ENCODE peak calls at places on chromosomes 13 and 19, in ten cellular contexts. N, A, F, Q, H, U, Z, V, W and O are unnamed samples.

GRCh38 chr13:99736541-99736940 is 235.0 kb downstream of the ZIC5 start:
- DNase-seq in A (no peak), Q (no peak), N (no peak), H (no peak), F (no peak), W (no peak), V (no peak), Z (no peak), U (no peak), O (no peak)

GRCh38 chr19:40424637-40425449 is 949 bp downstream of the SERTAD1 start:
- DNase-seq in N (no peak), A (peak; percentile 54), V (no peak), W (no peak), Z (no peak), Q (no peak), U (no peak), F (peak; percentile 32), H (peak; percentile 11), O (no peak)

GRCh38 chr19:18514800-18515682 is 6.8 kb downstream of the ELL start:
- DNase-seq in V (no peak), H (peak; percentile 86), A (peak; percentile 75), F (peak; percentile 90), Q (peak; percentile 80), W (peak; percentile 51), Z (no peak), U (peak; percentile 86), N (peak; percentile 81), O (no peak)

GRCh38 chr19:49338691-49339363 is 3.6 kb downstream of the CD37 start:
- DNase-seq in H (peak; percentile 47), A (peak; percentile 55), V (no peak), U (peak; percentile 87), W (peak; percentile 75), N (peak; percentile 95), F (peak; percentile 52), Q (peak; percentile 97), Z (peak; percentile 85), O (peak; percentile 90)

GRCh38 chr19:7152568-7152967 is 83.1 kb downstream of the ZNF557 start:
- DNase-seq in N (no peak), V (no peak), A (peak; percentile 35), H (no peak), Q (no peak), F (no peak), Z (no peak), W (no peak), U (no peak), O (no peak)

GRCh38 chr13:113968463-113969310 is 5.2 kb downstream of the C13orf46 start:
- DNase-seq in H (no peak), U (peak; percentile 25), N (peak; percentile 48), A (no peak), W (peak; percentile 4), V (no peak), Z (no peak), Q (no peak), F (no peak), O (no peak)

GRCh38 chr13:44514278-44514677 is 61.9 kb downstream of the TSC22D1 start:
- DNase-seq in A (no peak), Q (no peak), H (no peak), V (no peak), N (no peak), F (no peak), W (no peak), U (no peak), Z (no peak), O (no peak)

GRCh38 chr19:18543814-18544475 is 572 bp upstream of the FKBP8 start:
- DNase-seq in W (no peak), Z (no peak), U (peak; percentile 80), Q (peak; percentile 73), F (peak; percentile 38), H (peak; percentile 62), V (peak; percentile 41), N (peak; percentile 72), A (peak; percentile 90), O (no peak)

GRCh38 chr19:43574424-43575155 is 737 bp downstream of the XRCC1 start:
- DNase-seq in V (no peak), A (peak; percentile 60), Z (no peak), W (no peak), N (no peak), Q (no peak), H (peak; percentile 22), U (no peak), F (peak; percentile 73), O (no peak)

DNA sequence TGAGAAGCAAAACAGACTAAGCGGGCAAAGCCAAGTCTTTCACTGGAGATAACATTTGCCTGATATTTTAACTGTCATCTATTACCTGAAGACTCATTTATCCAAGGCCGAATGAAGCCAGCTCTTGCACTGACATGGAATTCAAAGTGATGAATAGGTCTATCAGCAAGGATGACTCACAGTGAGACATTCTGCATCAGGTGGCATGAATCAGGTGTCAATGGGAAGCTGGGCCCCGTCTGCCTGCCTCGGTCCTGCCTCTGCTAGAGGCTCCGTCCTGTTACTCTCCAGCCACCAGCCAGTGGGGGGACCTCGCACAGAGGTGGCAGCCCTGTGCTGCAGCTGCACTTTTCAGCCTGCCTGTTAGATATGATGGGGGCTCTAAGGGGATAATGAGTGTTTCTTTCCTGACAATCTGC is 23.5 kb downstream of the STARD13 start:
- DNase-seq in N (no peak), Q (no peak), V (no peak), F (peak; percentile 22), Z (no peak), U (no peak), W (no peak), A (peak; percentile 49), H (no peak), O (no peak)
- H3K27ac ChIP-seq in N (peak overlapping the region; percentile 26), Q (peak overlapping the region; percentile 26), V (peak overlapping the region; percentile 68), F (no peak overlapping the region), Z (peak overlapping the region; percentile 14), U (no peak overlapping the region), W (peak overlapping the region; percentile 88), A (no peak overlapping the region), H (no peak overlapping the region), O (peak overlapping the region; percentile 21)

DNA sequence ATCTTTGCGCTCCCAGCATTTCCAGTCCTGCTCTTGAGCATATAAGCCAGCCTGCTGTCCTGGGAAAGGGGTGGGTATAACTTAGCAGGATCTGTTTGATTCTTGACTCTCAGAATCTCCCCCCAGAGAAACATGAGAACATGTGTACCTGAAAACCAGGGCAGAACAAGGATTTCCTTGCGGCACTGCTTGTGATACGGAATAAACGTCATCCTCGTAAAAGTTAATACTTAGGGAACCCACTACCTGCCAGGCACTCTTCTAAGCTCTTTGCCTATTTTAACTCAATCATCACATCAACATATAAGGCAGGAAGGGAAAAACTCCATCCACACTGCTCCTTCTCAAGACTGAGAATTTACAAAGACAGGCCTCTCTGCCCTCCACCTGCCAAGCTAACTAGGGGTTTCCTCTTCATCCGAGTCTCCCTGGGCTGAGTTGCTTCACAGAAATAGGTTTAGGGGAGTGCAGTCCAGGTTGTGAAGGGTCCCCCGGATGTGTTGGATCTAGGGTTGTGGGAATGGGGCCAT is 1.1 kb downstream of the ZNF653 start:
- DNase-seq in A (no peak), F (no peak), V (no peak), W (no peak), H (no peak), U (no peak), Z (no peak), Q (no peak), N (no peak), O (no peak)
- H3K27ac ChIP-seq in A (peak overlapping the region; percentile 35), F (peak overlapping the region; percentile 81), V (peak overlapping the region; percentile 83), W (peak overlapping the region; percentile 96), H (no peak overlapping the region), U (peak overlapping the region; percentile 98), Z (peak overlapping the region; percentile 99), Q (peak overlapping the region; percentile 80), N (peak overlapping the region; percentile 95), O (peak overlapping the region; percentile 97)

GRCh38 chr13:106796280-106797047 is 228.5 kb upstream of the ARGLU1 start:
- DNase-seq in Z (no peak), U (no peak), F (peak; percentile 16), W (no peak), N (no peak), V (no peak), Q (no peak), A (no peak), H (no peak), O (no peak)
- H3K27ac ChIP-seq in Z (no peak overlapping the region), U (no peak overlapping the region), F (no peak overlapping the region), W (no peak overlapping the region), N (no peak overlapping the region), V (no peak overlapping the region), Q (no peak overlapping the region), A (no peak overlapping the region), H (no peak overlapping the region), O (no peak overlapping the region)

DNA sequence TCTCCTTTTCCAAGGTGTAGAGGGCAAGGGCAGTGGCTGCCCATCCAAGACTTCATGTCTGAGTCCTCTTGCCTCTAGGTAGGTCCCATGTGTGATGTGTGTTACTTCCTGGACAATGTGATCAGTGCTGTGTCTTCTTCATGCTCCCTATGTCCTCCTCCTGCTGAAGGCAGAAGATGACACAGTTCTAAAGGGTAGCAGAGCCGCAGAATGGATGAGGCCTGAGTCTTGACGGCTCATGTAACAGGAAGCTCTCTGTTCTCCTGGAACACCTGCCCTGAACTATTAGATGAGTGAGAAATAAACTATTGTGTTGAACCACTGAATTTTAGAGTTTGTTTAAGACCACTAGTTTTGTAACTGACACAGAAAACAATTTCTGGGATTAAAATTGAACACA is 165.9 kb downstream of the NDFIP2 start:
- DNase-seq in A (no peak), F (peak; percentile 5), Z (no peak), Q (no peak), V (no peak), H (no peak), U (no peak), W (no peak), N (no peak), O (no peak)
- H3K27ac ChIP-seq in A (no peak overlapping the region), F (peak overlapping the region; percentile 3), Z (no peak overlapping the region), Q (no peak overlapping the region), V (no peak overlapping the region), H (no peak overlapping the region), U (no peak overlapping the region), W (no peak overlapping the region), N (no peak overlapping the region), O (no peak overlapping the region)

GRCh38 chr13:30346789-30347167 is 39.4 kb upstream of the KATNAL1 start:
- DNase-seq in H (no peak), W (no peak), N (no peak), U (no peak), Q (no peak), F (no peak), V (no peak), A (no peak), Z (no peak), O (no peak)
- H3K27ac ChIP-seq in H (no peak overlapping the region), W (no peak overlapping the region), N (no peak overlapping the region), U (no peak overlapping the region), Q (no peak overlapping the region), F (no peak overlapping the region), V (no peak overlapping the region), A (no peak overlapping the region), Z (peak overlapping the region; percentile 15), O (no peak overlapping the region)

DNA sequence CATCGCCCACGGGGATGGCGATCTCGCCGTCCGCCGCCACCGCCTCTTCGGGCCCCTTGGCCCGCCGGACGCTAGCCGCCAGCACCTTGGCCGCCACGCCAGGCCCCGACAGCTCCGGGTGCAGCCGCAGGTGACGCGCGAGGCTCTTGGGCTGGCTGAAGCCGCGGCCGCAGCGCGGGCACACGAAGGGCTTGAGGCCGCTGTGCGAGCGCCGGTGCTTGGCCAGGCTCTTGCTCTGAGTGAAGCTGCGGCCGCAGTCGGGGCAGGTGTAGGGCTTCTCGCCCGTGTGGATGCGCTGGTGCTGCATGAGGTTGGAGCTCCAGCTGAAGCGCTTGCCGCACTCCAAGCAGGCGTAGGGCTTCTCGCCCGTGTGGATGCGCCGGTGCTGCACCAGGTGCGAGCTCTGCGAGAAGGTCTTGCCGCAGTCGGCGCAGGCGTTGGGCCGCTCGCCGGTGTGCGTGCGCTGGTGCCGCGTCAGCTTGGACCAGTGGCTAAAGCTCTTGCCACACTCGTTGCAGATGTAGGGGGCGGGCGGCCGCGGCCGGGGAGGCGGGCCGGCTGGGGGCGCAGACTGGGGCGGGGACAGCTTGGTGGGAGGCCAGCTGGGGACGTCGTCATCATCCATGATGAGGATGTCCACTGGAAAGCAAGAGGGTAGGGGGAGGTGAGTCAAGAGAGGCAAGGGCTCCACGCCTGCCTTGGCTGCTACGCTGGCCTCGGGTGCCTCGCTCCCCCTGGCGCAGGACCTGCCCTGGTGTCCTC is 32.5 kb downstream of the ZNF787 start:
- DNase-seq in U (no peak), F (no peak), H (no peak), V (no peak), Q (no peak), A (no peak), W (no peak), N (no peak), Z (no peak), O (no peak)
- H3K27ac ChIP-seq in U (no peak overlapping the region), F (no peak overlapping the region), H (no peak overlapping the region), V (no peak overlapping the region), Q (no peak overlapping the region), A (no peak overlapping the region), W (no peak overlapping the region), N (no peak overlapping the region), Z (no peak overlapping the region), O (no peak overlapping the region)